ENCODE peak calls at places on chromosome 18, in seven cellular contexts. E is NCI-H1930; H is mammary epithelial cell; L is stimulated activated CD8-positive, alpha-beta memory T cell treated with anti-CD3 and anti-CD28 coated beads, Interleukin-15, amount 100 ng/mL, for 1 hour; U is CD8-positive, alpha-beta T cell; N is stimulated activated CD4-positive, alpha-beta T cell treated with anti-CD3 and anti-CD28 coated beads, Interleukin-2, amount 100 ng/mL, for 48 hours; T is mesothelial cell of epicardium. K is an unnamed sample.

GRCh38 chr18:12990128-12990485 is 1.1 kb upstream of the CEP192 start:
- DNase-seq in E (no peak), H (peak), L (no peak), U (peak), N (peak), T (no peak), K (no peak)

GRCh38 chr18:10660485-10660884 is 134.7 kb downstream of the NAPG start:
- DNase-seq in E (no peak), H (no peak), L (no peak), U (no peak), N (no peak), T (no peak), K (no peak)

GRCh38 chr18:76380791-76381405 is 114.1 kb downstream of the ZNF516 start:
- DNase-seq in E (no peak), H (no peak), L (no peak), U (no peak), N (peak), T (peak), K (no peak)

GRCh38 chr18:65415167-65415566 is 335.6 kb upstream of the CDH7 start:
- DNase-seq in E (no peak), H (no peak), L (no peak), U (no peak), N (no peak), T (no peak), K (no peak)

GRCh38 chr18:23862071-23862470 is 152.5 kb upstream of the TTC39C start:
- DNase-seq in E (no peak), H (peak), L (no peak), U (no peak), N (no peak), T (no peak), K (no peak)

GRCh38 chr18:7696846-7697245 is 129.7 kb downstream of the PTPRM start:
- DNase-seq in E (no peak), H (no peak), L (no peak), U (no peak), N (no peak), T (no peak), K (no peak)

GRCh38 chr18:3631927-3632326 is 182.0 kb downstream of the TGIF1 start:
- DNase-seq in E (no peak), H (no peak), L (no peak), U (no peak), N (no peak), T (no peak), K (no peak)

GRCh38 chr18:4181882-4182568 is 273.1 kb downstream of the DLGAP1 start:
- DNase-seq in E (no peak), H (no peak), L (no peak), U (no peak), N (no peak), T (no peak), K (no peak)

GRCh38 chr18:75158465-75159237 is 50.3 kb downstream of the PTGR3 start:
- DNase-seq in E (no peak), H (no peak), L (no peak), U (no peak), N (no peak), T (no peak), K (no peak)

GRCh38 chr18:28212060-28212459 is 35.1 kb upstream of the CDH2 start:
- DNase-seq in E (no peak), H (no peak), L (no peak), U (no peak), N (no peak), T (no peak), K (no peak)

GRCh38 chr18:37393945-37394609 is 171.5 kb downstream of the CELF4 start:
- DNase-seq in E (peak), H (no peak), L (no peak), U (no peak), N (no peak), T (peak), K (peak)

GRCh38 chr18:78579854-78580577 is 399.6 kb upstream of the SALL3 start:
- DNase-seq in E (no peak), H (no peak), L (no peak), U (no peak), N (no peak), T (no peak), K (no peak)

GRCh38 chr18:53534695-53535094 is 689.8 kb downstream of the MBD2 start:
- DNase-seq in E (no peak), H (no peak), L (no peak), U (no peak), N (no peak), T (no peak), K (peak)

GRCh38 chr18:44802508-44802907 is 121.8 kb downstream of the SETBP1 start:
- DNase-seq in E (no peak), H (peak), L (no peak), U (no peak), N (no peak), T (no peak), K (no peak)

GRCh38 chr18:76922107-76922506 is 99.8 kb downstream of the ZNF236 start:
- DNase-seq in E (peak), H (peak), L (peak), U (peak), N (peak), T (no peak), K (peak)

GRCh38 chr18:652131-652530 is 5.3 kb upstream of the TYMS start:
- DNase-seq in E (no peak), H (no peak), L (no peak), U (no peak), N (no peak), T (no peak), K (no peak)

GRCh38 chr18:34977787-34978532 is 63.3 kb upstream of the MAPRE2 start:
- DNase-seq in E (no peak), H (peak), L (no peak), U (peak), N (peak), T (no peak), K (peak)

GRCh38 chr18:59357928-59358327 is 1.1 kb downstream of the LMAN1 start:
- DNase-seq in E (no peak), H (peak), L (no peak), U (no peak), N (no peak), T (no peak), K (no peak)

GRCh38 chr18:46360841-46361240 is 256.7 kb downstream of the HAUS1 start:
- DNase-seq in E (no peak), H (no peak), L (no peak), U (no peak), N (no peak), T (no peak), K (no peak)

GRCh38 chr18:62881509-62882016 is 166.2 kb downstream of the PHLPP1 start:
- DNase-seq in E (peak), H (peak), L (no peak), U (no peak), N (no peak), T (no peak), K (no peak)

GRCh38 chr18:61581578-61582204 is 248.5 kb downstream of the CDH20 start:
- DNase-seq in E (peak), H (peak), L (peak), U (peak), N (peak), T (peak), K (peak)

GRCh38 chr18:808086-808485 is 4.0 kb downstream of the YES1 start:
- DNase-seq in E (no peak), H (peak), L (no peak), U (no peak), N (no peak), T (no peak), K (no peak)

GRCh38 chr18:50507120-50507590 is 52.7 kb upstream of the MAPK4 start:
- DNase-seq in E (peak), H (peak), L (no peak), U (no peak), N (no peak), T (peak), K (peak)

GRCh38 chr18:58597649-58598048 is 31.2 kb downstream of the ALPK2 start:
- DNase-seq in E (no peak), H (no peak), L (no peak), U (no peak), N (no peak), T (no peak), K (no peak)

GRCh38 chr18:61435064-61435652 is 101.9 kb downstream of the CDH20 start:
- DNase-seq in E (no peak), H (no peak), L (no peak), U (no peak), N (no peak), T (no peak), K (no peak)

GRCh38 chr18:52992041-52992440 is 652.0 kb downstream of the DCC start:
- DNase-seq in E (no peak), H (no peak), L (no peak), U (no peak), N (no peak), T (no peak), K (no peak)

GRCh38 chr18:33901894-33902512 is 322.7 kb downstream of the NOL4 start:
- DNase-seq in E (no peak), H (no peak), L (no peak), U (no peak), N (no peak), T (no peak), K (no peak)

GRCh38 chr18:57561728-57562423 is 24.6 kb downstream of the FECH start:
- DNase-seq in E (peak), H (peak), L (no peak), U (no peak), N (peak), T (no peak), K (no peak)